ENCODE peak calls at places on chromosomes 7 and 10, in eight cellular contexts. One of them, this sample, is unnamed.

GRCh38 chr10:131885391-131886165 is 15.2 kb upstream of the PPP2R2D start:
- DNase-seq in C1 segment of cervical spinal cord: peak
- DNase-seq in amygdala: peak
- DNase-seq in LoVo: peak
- DNase-seq in NCI-H1436: no peak
- DNase-seq in GM10248: peak
- DNase-seq in lung: peak
- DNase-seq in caudate nucleus: no peak
- DNase-seq in this sample: peak

GRCh38 chr10:75051308-75051707 is 60.1 kb upstream of the SAMD8 start:
- DNase-seq in LoVo: no peak
- DNase-seq in NCI-H1436: no peak
- DNase-seq in GM10248: no peak
- DNase-seq in lung: no peak
- DNase-seq in caudate nucleus: no peak
- DNase-seq in amygdala: no peak
- DNase-seq in C1 segment of cervical spinal cord: no peak
- DNase-seq in this sample: no peak

GRCh38 chr7:55787796-55788195 is 74.8 kb downstream of the SEPTIN14 start:
- DNase-seq in NCI-H1436: no peak
- DNase-seq in lung: no peak
- DNase-seq in amygdala: no peak
- DNase-seq in C1 segment of cervical spinal cord: no peak
- DNase-seq in caudate nucleus: no peak
- DNase-seq in LoVo: no peak
- DNase-seq in GM10248: no peak
- DNase-seq in this sample: no peak

GRCh38 chr7:123573371-123573770 is 15.8 kb upstream of the NDUFA5 start:
- DNase-seq in caudate nucleus: no peak
- DNase-seq in C1 segment of cervical spinal cord: no peak
- DNase-seq in GM10248: no peak
- DNase-seq in NCI-H1436: no peak
- DNase-seq in lung: no peak
- DNase-seq in amygdala: no peak
- DNase-seq in LoVo: no peak
- DNase-seq in this sample: no peak

GRCh38 chr7:91039033-91039432 is 225.2 kb upstream of the FZD1 start:
- DNase-seq in amygdala: no peak
- DNase-seq in LoVo: no peak
- DNase-seq in C1 segment of cervical spinal cord: no peak
- DNase-seq in GM10248: peak
- DNase-seq in NCI-H1436: no peak
- DNase-seq in caudate nucleus: no peak
- DNase-seq in lung: no peak
- DNase-seq in this sample: no peak

GRCh38 chr7:37916017-37916672 is 472 bp downstream of the SFRP4 start:
- DNase-seq in LoVo: no peak
- DNase-seq in amygdala: no peak
- DNase-seq in lung: no peak
- DNase-seq in GM10248: no peak
- DNase-seq in caudate nucleus: no peak
- DNase-seq in NCI-H1436: no peak
- DNase-seq in C1 segment of cervical spinal cord: no peak
- DNase-seq in this sample: peak

GRCh38 chr10:132109341-132110072 is 43.8 kb downstream of the JAKMIP3 start:
- DNase-seq in amygdala: no peak
- DNase-seq in caudate nucleus: no peak
- DNase-seq in C1 segment of cervical spinal cord: no peak
- DNase-seq in LoVo: no peak
- DNase-seq in GM10248: no peak
- DNase-seq in NCI-H1436: no peak
- DNase-seq in lung: peak
- DNase-seq in this sample: no peak

GRCh38 chr10:608331-609265 is 80.9 kb downstream of the DIP2C start:
- DNase-seq in caudate nucleus: no peak
- DNase-seq in C1 segment of cervical spinal cord: no peak
- DNase-seq in LoVo: no peak
- DNase-seq in GM10248: no peak
- DNase-seq in lung: no peak
- DNase-seq in NCI-H1436: no peak
- DNase-seq in amygdala: no peak
- DNase-seq in this sample: no peak

GRCh38 chr10:22294694-22295093 is 21.5 kb upstream of the COMMD3 start:
- DNase-seq in amygdala: no peak
- DNase-seq in NCI-H1436: no peak
- DNase-seq in C1 segment of cervical spinal cord: no peak
- DNase-seq in LoVo: no peak
- DNase-seq in GM10248: no peak
- DNase-seq in lung: no peak
- DNase-seq in caudate nucleus: no peak
- DNase-seq in this sample: no peak

GRCh38 chr7:151539055-151539714 is 19.5 kb upstream of the RHEB start:
- DNase-seq in C1 segment of cervical spinal cord: peak
- DNase-seq in amygdala: peak
- DNase-seq in lung: no peak
- DNase-seq in caudate nucleus: no peak
- DNase-seq in NCI-H1436: peak
- DNase-seq in GM10248: no peak
- DNase-seq in LoVo: no peak
- DNase-seq in this sample: no peak

GRCh38 chr7:42672339-42672990 is 239.4 kb downstream of the C7orf25 start:
- DNase-seq in C1 segment of cervical spinal cord: no peak
- DNase-seq in NCI-H1436: no peak
- DNase-seq in LoVo: no peak
- DNase-seq in amygdala: no peak
- DNase-seq in caudate nucleus: no peak
- DNase-seq in lung: no peak
- DNase-seq in GM10248: no peak
- DNase-seq in this sample: no peak

GRCh38 chr7:1595636-1596035 is 25.8 kb upstream of the PSMG3 start:
- DNase-seq in NCI-H1436: no peak
- DNase-seq in LoVo: no peak
- DNase-seq in amygdala: no peak
- DNase-seq in caudate nucleus: no peak
- DNase-seq in GM10248: no peak
- DNase-seq in C1 segment of cervical spinal cord: no peak
- DNase-seq in lung: no peak
- DNase-seq in this sample: no peak

GRCh38 chr7:4683043-4683883 is 1.2 kb downstream of the FOXK1 start:
- DNase-seq in amygdala: no peak
- DNase-seq in caudate nucleus: no peak
- DNase-seq in C1 segment of cervical spinal cord: no peak
- DNase-seq in NCI-H1436: no peak
- DNase-seq in LoVo: peak
- DNase-seq in lung: no peak
- DNase-seq in GM10248: no peak
- DNase-seq in this sample: peak

GRCh38 chr7:129612112-129613015 is 844 bp downstream of the NRF1 start:
- DNase-seq in LoVo: peak
- DNase-seq in NCI-H1436: peak
- DNase-seq in GM10248: no peak
- DNase-seq in lung: peak
- DNase-seq in caudate nucleus: no peak
- DNase-seq in amygdala: no peak
- DNase-seq in C1 segment of cervical spinal cord: peak
- DNase-seq in this sample: peak

GRCh38 chr10:13971586-13972475 is 358.9 kb downstream of the FRMD4A start:
- DNase-seq in LoVo: no peak
- DNase-seq in amygdala: no peak
- DNase-seq in lung: no peak
- DNase-seq in NCI-H1436: no peak
- DNase-seq in C1 segment of cervical spinal cord: no peak
- DNase-seq in GM10248: no peak
- DNase-seq in caudate nucleus: no peak
- DNase-seq in this sample: no peak

GRCh38 chr10:14583252-14583651 is 191.4 kb downstream of the FAM107B start:
- DNase-seq in GM10248: peak
- DNase-seq in lung: no peak
- DNase-seq in C1 segment of cervical spinal cord: no peak
- DNase-seq in amygdala: no peak
- DNase-seq in NCI-H1436: no peak
- DNase-seq in caudate nucleus: no peak
- DNase-seq in LoVo: no peak
- DNase-seq in this sample: peak

GRCh38 chr7:88689821-88690220 is 69.7 kb upstream of the ZNF804B start:
- DNase-seq in lung: no peak
- DNase-seq in amygdala: no peak
- DNase-seq in caudate nucleus: no peak
- DNase-seq in LoVo: no peak
- DNase-seq in NCI-H1436: no peak
- DNase-seq in C1 segment of cervical spinal cord: no peak
- DNase-seq in GM10248: no peak
- DNase-seq in this sample: no peak

GRCh38 chr10:71638577-71639411 is 80.8 kb downstream of the C10orf105 start:
- DNase-seq in amygdala: no peak
- DNase-seq in lung: no peak
- DNase-seq in C1 segment of cervical spinal cord: no peak
- DNase-seq in NCI-H1436: no peak
- DNase-seq in GM10248: peak
- DNase-seq in LoVo: peak
- DNase-seq in caudate nucleus: no peak
- DNase-seq in this sample: peak

GRCh38 chr10:44332465-44332864 is 52.4 kb downstream of the CXCL12 start:
- DNase-seq in caudate nucleus: no peak
- DNase-seq in GM10248: no peak
- DNase-seq in amygdala: no peak
- DNase-seq in C1 segment of cervical spinal cord: no peak
- DNase-seq in lung: no peak
- DNase-seq in NCI-H1436: no peak
- DNase-seq in LoVo: no peak
- DNase-seq in this sample: no peak

GRCh38 chr7:151558575-151558974 is 38.9 kb upstream of the RHEB start:
- DNase-seq in amygdala: no peak
- DNase-seq in caudate nucleus: no peak
- DNase-seq in C1 segment of cervical spinal cord: no peak
- DNase-seq in lung: no peak
- DNase-seq in LoVo: no peak
- DNase-seq in GM10248: no peak
- DNase-seq in NCI-H1436: no peak
- DNase-seq in this sample: no peak

GRCh38 chr7:9204571-9204970 is 771.2 kb downstream of the NXPH1 start:
- DNase-seq in LoVo: no peak
- DNase-seq in caudate nucleus: no peak
- DNase-seq in NCI-H1436: no peak
- DNase-seq in GM10248: no peak
- DNase-seq in lung: no peak
- DNase-seq in amygdala: no peak
- DNase-seq in C1 segment of cervical spinal cord: no peak
- DNase-seq in this sample: no peak

GRCh38 chr10:103451091-103451801 is 924 bp downstream of the CALHM2 start:
- DNase-seq in C1 segment of cervical spinal cord: peak
- DNase-seq in NCI-H1436: no peak
- DNase-seq in lung: peak
- DNase-seq in LoVo: peak
- DNase-seq in GM10248: peak
- DNase-seq in amygdala: no peak
- DNase-seq in caudate nucleus: no peak
- DNase-seq in this sample: peak

GRCh38 chr10:34187201-34187600 is 627.9 kb downstream of the PARD3 start:
- DNase-seq in caudate nucleus: no peak
- DNase-seq in NCI-H1436: no peak
- DNase-seq in GM10248: no peak
- DNase-seq in C1 segment of cervical spinal cord: no peak
- DNase-seq in lung: no peak
- DNase-seq in LoVo: no peak
- DNase-seq in amygdala: no peak
- DNase-seq in this sample: no peak